ENCODE peak calls at places on chromosome 7, in seven cellular contexts. A is NCI-H774; K is aorta; H is stimulated activated effector memory CD8-positive, alpha-beta T cell treated with anti-CD3 and anti-CD28 coated beads, Interleukin-12 subunit alpha, Interleukin-12 subunit beta, amount 100 ng/mL, for 72 hours; E is activated CD4-positive, alpha-beta T cell treated with anti-CD3 and anti-CD28 coated beads for 24 hours; C is A549; D is adrenal gland. B is an unnamed sample.

GRCh38 chr7:749121-749520 is 22.0 kb upstream of the PRKAR1B start:
- DNase-seq in A (no peak), K (no peak), H (no peak), E (no peak), C (no peak), D (no peak), B (peak)

GRCh38 chr7:130595986-130596385 is 72.6 kb downstream of the COPG2 start:
- DNase-seq in A (no peak), K (no peak), H (no peak), E (no peak), C (peak), D (no peak), B (no peak)

GRCh38 chr7:45623740-45624391 is 49.7 kb downstream of the ADCY1 start:
- DNase-seq in A (no peak), K (no peak), H (no peak), E (no peak), C (no peak), D (no peak), B (no peak)

GRCh38 chr7:137282043-137282442 is 61.5 kb downstream of the PTN start:
- DNase-seq in A (no peak), K (no peak), H (no peak), E (no peak), C (no peak), D (no peak), B (no peak)

GRCh38 chr7:66313913-66314568 is 108.9 kb downstream of the TPST1 start:
- DNase-seq in A (no peak), K (no peak), H (no peak), E (no peak), C (no peak), D (no peak), B (no peak)

GRCh38 chr7:153152786-153153185 is 393.2 kb downstream of the ACTR3B start:
- DNase-seq in A (no peak), K (no peak), H (no peak), E (no peak), C (no peak), D (no peak), B (no peak)

GRCh38 chr7:155262010-155262409 is 35.7 kb upstream of the INSIG1 start:
- DNase-seq in A (no peak), K (no peak), H (no peak), E (no peak), C (no peak), D (no peak), B (no peak)

GRCh38 chr7:148456351-148456750 is 134.2 kb upstream of the C7orf33 start:
- DNase-seq in A (no peak), K (no peak), H (no peak), E (no peak), C (no peak), D (no peak), B (no peak)

GRCh38 chr7:127251458-127252379 is 1.0 kb downstream of the GRM8 start:
- DNase-seq in A (no peak), K (no peak), H (peak), E (peak), C (no peak), D (no peak), B (no peak)

GRCh38 chr7:98174334-98175259 is 36.6 kb upstream of the BHLHA15 start:
- DNase-seq in A (no peak), K (no peak), H (no peak), E (no peak), C (no peak), D (no peak), B (peak)

GRCh38 chr7:18541189-18541870 is 45.8 kb downstream of the HDAC9 start:
- DNase-seq in A (no peak), K (peak), H (no peak), E (no peak), C (no peak), D (peak), B (no peak)

GRCh38 chr7:33979807-33980355 is 74.5 kb downstream of the BMPER start:
- DNase-seq in A (no peak), K (no peak), H (no peak), E (no peak), C (peak), D (no peak), B (no peak)

GRCh38 chr7:44438851-44439250 is 51.6 kb downstream of the NUDCD3 start:
- DNase-seq in A (no peak), K (no peak), H (no peak), E (no peak), C (no peak), D (no peak), B (no peak)

GRCh38 chr7:97179454-97180104 is 62.1 kb downstream of the SDHAF3 start:
- DNase-seq in A (peak), K (peak), H (peak), E (peak), C (peak), D (peak), B (no peak)

GRCh38 chr7:102284891-102285540 is 1.7 kb upstream of the SH2B2 start:
- DNase-seq in A (no peak), K (peak), H (no peak), E (no peak), C (no peak), D (peak), B (peak)

GRCh38 chr7:87370660-87371180 is 25.3 kb downstream of the CROT start:
- DNase-seq in A (no peak), K (no peak), H (no peak), E (no peak), C (peak), D (no peak), B (no peak)

GRCh38 chr7:1536105-1536767 is 5.7 kb downstream of the MAFK start:
- DNase-seq in A (no peak), K (peak), H (no peak), E (no peak), C (no peak), D (no peak), B (no peak)

GRCh38 chr7:120053390-120053961 is 219.5 kb upstream of the KCND2 start:
- DNase-seq in A (no peak), K (no peak), H (no peak), E (no peak), C (no peak), D (no peak), B (no peak)